ENCODE peak calls at places on chromosomes 4 and X, in nine cellular contexts. One of them, this sample, is unnamed.

GRCh38 chr4:110193822-110194761 is 4.3 kb downstream of the ELOVL6 start:
- DNase-seq in cardiac muscle cell: peak
- DNase-seq in cardiac fibroblast: peak
- DNase-seq in Panc1: no peak
- DNase-seq in fibroblast of the aortic adventitia: peak
- DNase-seq in heart right ventricle: peak
- DNase-seq in hepatocyte: peak
- DNase-seq in heart left ventricle: peak
- DNase-seq in H7: peak
- DNase-seq in this sample: peak

GRCh38 chr4:25925486-25926201 is 11.6 kb downstream of the SMIM20 start:
- DNase-seq in cardiac muscle cell: peak
- DNase-seq in cardiac fibroblast: peak
- DNase-seq in Panc1: no peak
- DNase-seq in fibroblast of the aortic adventitia: peak
- DNase-seq in heart right ventricle: peak
- DNase-seq in hepatocyte: peak
- DNase-seq in heart left ventricle: no peak
- DNase-seq in H7: peak
- DNase-seq in this sample: no peak

GRCh38 chr4:174532479-174532878 is 10.2 kb upstream of the HPGD start:
- DNase-seq in cardiac muscle cell: no peak
- DNase-seq in cardiac fibroblast: no peak
- DNase-seq in Panc1: no peak
- DNase-seq in fibroblast of the aortic adventitia: no peak
- DNase-seq in heart right ventricle: no peak
- DNase-seq in hepatocyte: no peak
- DNase-seq in heart left ventricle: no peak
- DNase-seq in H7: no peak
- DNase-seq in this sample: no peak

GRCh38 chr4:78059524-78059889 is 2.4 kb downstream of the FRAS1 start:
- DNase-seq in cardiac muscle cell: peak
- DNase-seq in cardiac fibroblast: peak
- DNase-seq in Panc1: peak
- DNase-seq in fibroblast of the aortic adventitia: peak
- DNase-seq in heart right ventricle: peak
- DNase-seq in hepatocyte: peak
- DNase-seq in heart left ventricle: peak
- DNase-seq in H7: peak
- DNase-seq in this sample: peak

GRCh38 chr4:173024203-173024602 is 144.4 kb upstream of the GALNT7 start:
- DNase-seq in cardiac muscle cell: no peak
- DNase-seq in cardiac fibroblast: no peak
- DNase-seq in Panc1: no peak
- DNase-seq in fibroblast of the aortic adventitia: no peak
- DNase-seq in heart right ventricle: no peak
- DNase-seq in hepatocyte: no peak
- DNase-seq in heart left ventricle: no peak
- DNase-seq in H7: no peak
- DNase-seq in this sample: no peak

GRCh38 chr4:40377462-40378385 is 42.6 kb downstream of the CHRNA9 start:
- DNase-seq in cardiac muscle cell: peak
- DNase-seq in cardiac fibroblast: peak
- DNase-seq in Panc1: no peak
- DNase-seq in fibroblast of the aortic adventitia: no peak
- DNase-seq in heart right ventricle: no peak
- DNase-seq in hepatocyte: peak
- DNase-seq in heart left ventricle: no peak
- DNase-seq in H7: no peak
- DNase-seq in this sample: no peak

GRCh38 chrX:87005885-87006284 is 511.7 kb upstream of the KLHL4 start:
- DNase-seq in cardiac muscle cell: no peak
- DNase-seq in cardiac fibroblast: no peak
- DNase-seq in Panc1: no peak
- DNase-seq in fibroblast of the aortic adventitia: no peak
- DNase-seq in heart right ventricle: no peak
- DNase-seq in hepatocyte: no peak
- DNase-seq in heart left ventricle: no peak
- DNase-seq in H7: no peak
- DNase-seq in this sample: no peak

GRCh38 chr4:15805583-15806517 is 27.7 kb downstream of the CD38 start:
- DNase-seq in cardiac muscle cell: peak
- DNase-seq in cardiac fibroblast: peak
- DNase-seq in Panc1: peak
- DNase-seq in fibroblast of the aortic adventitia: peak
- DNase-seq in heart right ventricle: peak
- DNase-seq in hepatocyte: peak
- DNase-seq in heart left ventricle: no peak
- DNase-seq in H7: peak
- DNase-seq in this sample: peak

GRCh38 chrX:51825432-51825831 is 68.0 kb upstream of the MAGED1 start:
- DNase-seq in cardiac muscle cell: no peak
- DNase-seq in cardiac fibroblast: peak
- DNase-seq in Panc1: no peak
- DNase-seq in fibroblast of the aortic adventitia: no peak
- DNase-seq in heart right ventricle: no peak
- DNase-seq in hepatocyte: peak
- DNase-seq in heart left ventricle: no peak
- DNase-seq in H7: no peak
- DNase-seq in this sample: no peak

GRCh38 chr4:180810581-180810980 is 1432.6 kb upstream of the TENM3 start:
- DNase-seq in cardiac muscle cell: peak
- DNase-seq in cardiac fibroblast: no peak
- DNase-seq in Panc1: no peak
- DNase-seq in fibroblast of the aortic adventitia: no peak
- DNase-seq in heart right ventricle: no peak
- DNase-seq in hepatocyte: no peak
- DNase-seq in heart left ventricle: no peak
- DNase-seq in H7: no peak
- DNase-seq in this sample: no peak

GRCh38 chrX:54085666-54086065 is 41.4 kb upstream of the PHF8 start:
- DNase-seq in cardiac muscle cell: no peak
- DNase-seq in cardiac fibroblast: peak
- DNase-seq in Panc1: no peak
- DNase-seq in fibroblast of the aortic adventitia: no peak
- DNase-seq in heart right ventricle: no peak
- DNase-seq in hepatocyte: no peak
- DNase-seq in heart left ventricle: no peak
- DNase-seq in H7: no peak
- DNase-seq in this sample: no peak

GRCh38 chr4:99507762-99508161 is 3.1 kb upstream of the C4orf17 start:
- DNase-seq in cardiac muscle cell: no peak
- DNase-seq in cardiac fibroblast: peak
- DNase-seq in Panc1: no peak
- DNase-seq in fibroblast of the aortic adventitia: no peak
- DNase-seq in heart right ventricle: no peak
- DNase-seq in hepatocyte: no peak
- DNase-seq in heart left ventricle: no peak
- DNase-seq in H7: no peak
- DNase-seq in this sample: no peak

GRCh38 chr4:2802618-2803531 is 10.0 kb downstream of the SH3BP2 start:
- DNase-seq in cardiac muscle cell: no peak
- DNase-seq in cardiac fibroblast: no peak
- DNase-seq in Panc1: no peak
- DNase-seq in fibroblast of the aortic adventitia: no peak
- DNase-seq in heart right ventricle: no peak
- DNase-seq in hepatocyte: no peak
- DNase-seq in heart left ventricle: peak
- DNase-seq in H7: no peak
- DNase-seq in this sample: no peak

GRCh38 chr4:88822034-88822433 is 124.4 kb upstream of the NAP1L5 start:
- DNase-seq in cardiac muscle cell: no peak
- DNase-seq in cardiac fibroblast: no peak
- DNase-seq in Panc1: no peak
- DNase-seq in fibroblast of the aortic adventitia: no peak
- DNase-seq in heart right ventricle: no peak
- DNase-seq in hepatocyte: no peak
- DNase-seq in heart left ventricle: no peak
- DNase-seq in H7: no peak
- DNase-seq in this sample: no peak

GRCh38 chr4:88817740-88818139 is 120.1 kb upstream of the NAP1L5 start:
- DNase-seq in cardiac muscle cell: no peak
- DNase-seq in cardiac fibroblast: no peak
- DNase-seq in Panc1: no peak
- DNase-seq in fibroblast of the aortic adventitia: no peak
- DNase-seq in heart right ventricle: no peak
- DNase-seq in hepatocyte: no peak
- DNase-seq in heart left ventricle: no peak
- DNase-seq in H7: no peak
- DNase-seq in this sample: no peak

GRCh38 chr4:88818650-88819470 is 121.2 kb upstream of the NAP1L5 start:
- DNase-seq in cardiac muscle cell: peak
- DNase-seq in cardiac fibroblast: peak
- DNase-seq in Panc1: peak
- DNase-seq in fibroblast of the aortic adventitia: peak
- DNase-seq in heart right ventricle: peak
- DNase-seq in hepatocyte: peak
- DNase-seq in heart left ventricle: no peak
- DNase-seq in H7: peak
- DNase-seq in this sample: peak

GRCh38 chr4:88823058-88823919 is 125.7 kb upstream of the NAP1L5 start:
- DNase-seq in cardiac muscle cell: peak
- DNase-seq in cardiac fibroblast: peak
- DNase-seq in Panc1: peak
- DNase-seq in fibroblast of the aortic adventitia: peak
- DNase-seq in heart right ventricle: peak
- DNase-seq in hepatocyte: peak
- DNase-seq in heart left ventricle: peak
- DNase-seq in H7: peak
- DNase-seq in this sample: peak

DNA sequence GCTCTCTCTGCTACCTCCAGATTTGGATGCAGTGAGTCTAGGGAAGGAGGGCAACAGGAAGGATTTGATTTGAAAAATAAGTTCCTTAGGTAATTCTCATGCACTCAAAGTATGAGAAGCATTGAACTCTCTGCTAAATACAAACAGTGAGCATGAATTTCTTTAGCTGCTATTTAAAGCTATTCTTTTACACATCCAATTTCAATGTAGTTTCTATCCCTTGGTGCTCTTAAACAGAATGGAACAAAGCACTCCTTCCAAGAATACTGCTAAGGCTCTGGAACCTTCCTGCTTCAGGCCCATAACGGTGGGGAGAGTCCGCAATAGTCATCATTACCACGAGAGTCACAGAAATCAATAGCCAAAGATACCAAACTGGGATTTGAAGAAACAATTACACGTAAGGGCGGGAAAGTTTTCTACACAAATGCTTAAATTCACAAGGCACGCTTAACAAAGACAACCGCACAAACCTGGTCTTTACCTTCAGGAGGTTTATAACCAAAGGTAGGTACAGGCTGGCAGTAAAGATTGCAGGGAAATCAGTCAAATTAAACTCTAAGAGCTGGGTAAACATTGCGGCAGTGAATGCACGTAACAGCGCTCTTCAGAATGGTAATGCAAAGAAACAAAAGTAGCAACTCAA is 123.2 kb upstream of the NAP1L5 start:
- DNase-seq in cardiac muscle cell: no peak
- DNase-seq in cardiac fibroblast: no peak
- DNase-seq in Panc1: no peak
- DNase-seq in fibroblast of the aortic adventitia: no peak
- DNase-seq in heart right ventricle: no peak
- DNase-seq in hepatocyte: no peak
- DNase-seq in heart left ventricle: no peak
- DNase-seq in H7: no peak
- DNase-seq in this sample: no peak
- H3K4me3 ChIP-seq in cardiac muscle cell: peak
- H3K4me3 ChIP-seq in cardiac fibroblast: peak
- H3K4me3 ChIP-seq in Panc1: peak
- H3K4me3 ChIP-seq in fibroblast of the aortic adventitia: peak
- H3K4me3 ChIP-seq in heart right ventricle: peak
- H3K4me3 ChIP-seq in hepatocyte: peak
- H3K4me3 ChIP-seq in heart left ventricle: peak
- H3K4me3 ChIP-seq in H7: no peak
- H3K4me3 ChIP-seq in this sample: peak

DNA sequence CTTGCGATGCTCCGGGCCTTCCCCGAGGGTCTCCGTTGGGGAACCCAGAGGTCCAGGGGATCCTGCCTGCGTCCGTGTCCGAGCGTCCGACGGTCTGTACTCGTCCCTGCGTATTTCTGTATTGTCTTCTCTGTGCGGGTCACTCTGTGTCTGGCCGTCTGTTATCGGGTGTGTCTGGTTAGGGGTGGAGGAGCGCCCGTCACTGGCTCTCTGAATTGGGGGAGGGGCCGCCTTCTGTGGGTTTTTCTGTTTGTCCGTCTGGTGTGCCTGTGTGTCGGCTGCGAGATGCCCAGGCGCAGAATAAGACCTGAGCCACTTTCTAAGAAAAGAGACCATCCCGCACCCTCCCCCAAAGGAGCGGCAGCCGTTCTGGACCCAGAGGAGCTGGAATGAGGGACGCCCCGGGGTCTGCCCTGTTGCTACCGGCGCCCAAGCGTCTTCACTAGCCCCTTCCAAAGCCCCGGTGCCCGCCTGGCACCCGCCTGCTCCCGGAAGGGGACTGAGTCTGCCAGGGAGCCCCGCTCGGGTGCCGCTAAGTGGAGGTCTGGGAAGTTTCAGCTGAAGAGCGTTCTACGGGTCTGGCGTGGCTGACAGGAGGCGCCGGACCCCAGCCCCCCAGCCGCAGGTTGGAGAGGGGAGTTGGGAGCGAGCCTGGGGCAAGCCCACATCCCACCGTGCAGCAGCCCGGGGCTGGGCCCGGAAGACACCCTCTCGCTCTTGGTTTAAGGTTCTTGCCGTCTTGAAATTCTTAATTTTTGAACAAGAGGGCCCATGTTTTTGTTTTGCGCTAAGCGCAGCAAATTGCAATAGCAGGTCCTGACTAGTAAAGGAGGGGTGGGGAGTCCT is 1.0 kb upstream of the OTOP1 start:
- DNase-seq in cardiac muscle cell: no peak
- DNase-seq in cardiac fibroblast: no peak
- DNase-seq in Panc1: no peak
- DNase-seq in fibroblast of the aortic adventitia: no peak
- DNase-seq in heart right ventricle: no peak
- DNase-seq in hepatocyte: no peak
- DNase-seq in heart left ventricle: no peak
- DNase-seq in H7: peak
- DNase-seq in this sample: no peak
- H3K4me3 ChIP-seq in cardiac muscle cell: no peak
- H3K4me3 ChIP-seq in cardiac fibroblast: no peak
- H3K4me3 ChIP-seq in Panc1: no peak
- H3K4me3 ChIP-seq in fibroblast of the aortic adventitia: no peak
- H3K4me3 ChIP-seq in heart right ventricle: no peak
- H3K4me3 ChIP-seq in hepatocyte: no peak
- H3K4me3 ChIP-seq in heart left ventricle: no peak
- H3K4me3 ChIP-seq in H7: no peak
- H3K4me3 ChIP-seq in this sample: no peak

GRCh38 chr4:21795091-21795490 is 153.5 kb downstream of the KCNIP4 start:
- DNase-seq in cardiac muscle cell: peak
- DNase-seq in cardiac fibroblast: peak
- DNase-seq in Panc1: no peak
- DNase-seq in fibroblast of the aortic adventitia: peak
- DNase-seq in heart right ventricle: no peak
- DNase-seq in hepatocyte: no peak
- DNase-seq in heart left ventricle: no peak
- DNase-seq in H7: no peak
- DNase-seq in this sample: no peak
- H3K4me3 ChIP-seq in cardiac muscle cell: no peak
- H3K4me3 ChIP-seq in cardiac fibroblast: no peak
- H3K4me3 ChIP-seq in Panc1: no peak
- H3K4me3 ChIP-seq in fibroblast of the aortic adventitia: no peak
- H3K4me3 ChIP-seq in heart right ventricle: no peak
- H3K4me3 ChIP-seq in hepatocyte: no peak
- H3K4me3 ChIP-seq in heart left ventricle: no peak
- H3K4me3 ChIP-seq in H7: no peak
- H3K4me3 ChIP-seq in this sample: no peak

GRCh38 chr4:53376900-53377299 is 541 bp upstream of the FIP1L1 start:
- DNase-seq in cardiac muscle cell: peak
- DNase-seq in cardiac fibroblast: no peak
- DNase-seq in Panc1: no peak
- DNase-seq in fibroblast of the aortic adventitia: no peak
- DNase-seq in heart right ventricle: no peak
- DNase-seq in hepatocyte: no peak
- DNase-seq in heart left ventricle: no peak
- DNase-seq in H7: no peak
- DNase-seq in this sample: no peak
- H3K4me3 ChIP-seq in cardiac muscle cell: peak
- H3K4me3 ChIP-seq in cardiac fibroblast: peak
- H3K4me3 ChIP-seq in Panc1: peak
- H3K4me3 ChIP-seq in fibroblast of the aortic adventitia: peak
- H3K4me3 ChIP-seq in heart right ventricle: peak
- H3K4me3 ChIP-seq in hepatocyte: peak
- H3K4me3 ChIP-seq in heart left ventricle: peak
- H3K4me3 ChIP-seq in H7: peak
- H3K4me3 ChIP-seq in this sample: peak

This sample was measured in LNCaP clone FGC.